ENCODE peak calls at places on chromosome 19, in six cellular contexts. Q is NCI-H1092 treated with DMSO at 0.1 percent for 48 hours; E is uterus; B is lung; C is CD4-positive, alpha-beta T cell; G is T-helper 1 cell. V is an unnamed sample.
A peak's percentile ranks its signal among the peaks of the same experiment; 100 is the strongest.

GRCh38 chr19:36418287-36419001 is at the start of gene ZFP82:
- DNase-seq in B (peak; percentile 70), Q (peak; percentile 71), E (peak; percentile 77), G (peak; percentile 65), C (peak; percentile 67), V (peak; percentile 54)

GRCh38 chr19:44032001-44032610 is 6.9 kb downstream of the ZNF222 start:
- DNase-seq in G (no peak), B (no peak), C (no peak), Q (no peak), E (no peak), V (no peak)

GRCh38 chr19:33622809-33623511 is 1.2 kb downstream of the CHST8 start:
- DNase-seq in B (no peak), Q (no peak), G (no peak), C (no peak), E (no peak), V (no peak)

GRCh38 chr19:17246681-17247425 is 1.1 kb upstream of the NR2F6 start:
- DNase-seq in C (no peak), B (no peak), E (peak; percentile 51), G (no peak), Q (peak; percentile 64), V (no peak)

GRCh38 chr19:41265376-41266153 is 1.4 kb downstream of the HNRNPUL1 start:
- DNase-seq in B (peak; percentile 35), G (peak; percentile 5), E (no peak), C (peak; percentile 13), Q (no peak), V (peak; percentile 26)

GRCh38 chr19:45641274-45642105 is 2.3 kb upstream of the EML2 start:
- DNase-seq in Q (peak; percentile 28), B (peak; percentile 93), E (peak; percentile 57), C (peak; percentile 11), G (peak; percentile 30), V (peak; percentile 57)

GRCh38 chr19:38649305-38650179 is 2.1 kb downstream of the ACTN4 start:
- DNase-seq in Q (no peak), C (no peak), G (no peak), E (peak; percentile 60), B (peak; percentile 62), V (peak; percentile 82)

GRCh38 chr19:36528921-36529518 is 949 bp upstream of the ZNF260 start:
- DNase-seq in E (no peak), B (no peak), G (no peak), C (no peak), Q (peak; percentile 18), V (no peak)

GRCh38 chr19:32837531-32837930 is 32.0 kb downstream of the SLC7A9 start:
- DNase-seq in E (no peak), B (no peak), Q (no peak), G (no peak), C (no peak), V (no peak)

GRCh38 chr19:788821-789472 is 8.3 kb upstream of the PTBP1 start:
- DNase-seq in B (no peak), Q (no peak), E (no peak), C (no peak), G (no peak), V (no peak)

GRCh38 chr19:30219682-30220081 is 152.5 kb upstream of the ZNF536 start:
- DNase-seq in E (no peak), Q (no peak), G (no peak), C (no peak), B (no peak), V (no peak)

GRCh38 chr19:5070390-5070789 is 101.5 kb downstream of the KDM4B start:
- DNase-seq in B (no peak), G (no peak), E (no peak), C (no peak), Q (no peak), V (no peak)

GRCh38 chr19:23823952-23824389 is 65.3 kb upstream of the ZNF681 start:
- DNase-seq in B (no peak), G (no peak), C (no peak), E (no peak), Q (no peak), V (no peak)

V was measured in prostate gland.